ENCODE peak calls at places on chromosomes 3 and 15, in nine cellular contexts. One of them, this sample, is unnamed.

GRCh38 chr3:159102001-159102400 is 300.1 kb downstream of the MFSD1 start:
- DNase-seq in M059J: no peak
- DNase-seq in NCI-H748 treated with DMSO at 0.1 percent for 48 hours: no peak
- DNase-seq in T1000: no peak
- DNase-seq in A172: no peak
- DNase-seq in pons: no peak
- DNase-seq in neuronal stem cell: no peak
- DNase-seq in stimulated activated CD4-positive, alpha-beta T cell treated with anti-CD3 and anti-CD28 coated beads, Interleukin-2, amount 100 ng/mL, for 24 hours: no peak
- DNase-seq in EH: no peak
- DNase-seq in this sample: no peak

GRCh38 chr15:68710536-68710935 is 110.2 kb downstream of the ANP32A start:
- DNase-seq in M059J: no peak
- DNase-seq in NCI-H748 treated with DMSO at 0.1 percent for 48 hours: no peak
- DNase-seq in T1000: no peak
- DNase-seq in A172: no peak
- DNase-seq in pons: no peak
- DNase-seq in neuronal stem cell: no peak
- DNase-seq in stimulated activated CD4-positive, alpha-beta T cell treated with anti-CD3 and anti-CD28 coated beads, Interleukin-2, amount 100 ng/mL, for 24 hours: no peak
- DNase-seq in EH: no peak
- DNase-seq in this sample: no peak

GRCh38 chr3:57100046-57100695 is 39.7 kb downstream of the SPATA12 start:
- DNase-seq in M059J: peak
- DNase-seq in NCI-H748 treated with DMSO at 0.1 percent for 48 hours: peak
- DNase-seq in T1000: peak
- DNase-seq in A172: peak
- DNase-seq in pons: peak
- DNase-seq in neuronal stem cell: peak
- DNase-seq in stimulated activated CD4-positive, alpha-beta T cell treated with anti-CD3 and anti-CD28 coated beads, Interleukin-2, amount 100 ng/mL, for 24 hours: peak
- DNase-seq in EH: peak
- DNase-seq in this sample: peak

GRCh38 chr3:12158387-12159226 is at the start of gene TIMP4:
- DNase-seq in M059J: peak
- DNase-seq in NCI-H748 treated with DMSO at 0.1 percent for 48 hours: no peak
- DNase-seq in T1000: no peak
- DNase-seq in A172: peak
- DNase-seq in pons: no peak
- DNase-seq in neuronal stem cell: peak
- DNase-seq in stimulated activated CD4-positive, alpha-beta T cell treated with anti-CD3 and anti-CD28 coated beads, Interleukin-2, amount 100 ng/mL, for 24 hours: no peak
- DNase-seq in EH: peak
- DNase-seq in this sample: peak

GRCh38 chr3:2354702-2355101 is 256.0 kb downstream of the CNTN4 start:
- DNase-seq in M059J: peak
- DNase-seq in NCI-H748 treated with DMSO at 0.1 percent for 48 hours: no peak
- DNase-seq in T1000: peak
- DNase-seq in A172: no peak
- DNase-seq in pons: no peak
- DNase-seq in neuronal stem cell: peak
- DNase-seq in stimulated activated CD4-positive, alpha-beta T cell treated with anti-CD3 and anti-CD28 coated beads, Interleukin-2, amount 100 ng/mL, for 24 hours: no peak
- DNase-seq in EH: no peak
- DNase-seq in this sample: peak

GRCh38 chr15:82165948-82166376 is 96.6 kb downstream of the EFL1 start:
- DNase-seq in M059J: no peak
- DNase-seq in NCI-H748 treated with DMSO at 0.1 percent for 48 hours: no peak
- DNase-seq in T1000: no peak
- DNase-seq in A172: no peak
- DNase-seq in pons: no peak
- DNase-seq in neuronal stem cell: no peak
- DNase-seq in stimulated activated CD4-positive, alpha-beta T cell treated with anti-CD3 and anti-CD28 coated beads, Interleukin-2, amount 100 ng/mL, for 24 hours: no peak
- DNase-seq in EH: peak
- DNase-seq in this sample: no peak

GRCh38 chr3:54353547-54354339 is 231.4 kb downstream of the CACNA2D3 start:
- DNase-seq in M059J: peak
- DNase-seq in NCI-H748 treated with DMSO at 0.1 percent for 48 hours: peak
- DNase-seq in T1000: no peak
- DNase-seq in A172: peak
- DNase-seq in pons: no peak
- DNase-seq in neuronal stem cell: no peak
- DNase-seq in stimulated activated CD4-positive, alpha-beta T cell treated with anti-CD3 and anti-CD28 coated beads, Interleukin-2, amount 100 ng/mL, for 24 hours: no peak
- DNase-seq in EH: peak
- DNase-seq in this sample: no peak

GRCh38 chr3:60919296-60919695 is 332.0 kb downstream of the FHIT start:
- DNase-seq in M059J: no peak
- DNase-seq in NCI-H748 treated with DMSO at 0.1 percent for 48 hours: no peak
- DNase-seq in T1000: no peak
- DNase-seq in A172: no peak
- DNase-seq in pons: no peak
- DNase-seq in neuronal stem cell: no peak
- DNase-seq in stimulated activated CD4-positive, alpha-beta T cell treated with anti-CD3 and anti-CD28 coated beads, Interleukin-2, amount 100 ng/mL, for 24 hours: no peak
- DNase-seq in EH: no peak
- DNase-seq in this sample: no peak

GRCh38 chr15:29106551-29107290 is 162.9 kb downstream of the NSMCE3 start:
- DNase-seq in M059J: no peak
- DNase-seq in NCI-H748 treated with DMSO at 0.1 percent for 48 hours: no peak
- DNase-seq in T1000: no peak
- DNase-seq in A172: no peak
- DNase-seq in pons: no peak
- DNase-seq in neuronal stem cell: no peak
- DNase-seq in stimulated activated CD4-positive, alpha-beta T cell treated with anti-CD3 and anti-CD28 coated beads, Interleukin-2, amount 100 ng/mL, for 24 hours: no peak
- DNase-seq in EH: no peak
- DNase-seq in this sample: no peak

GRCh38 chr15:100572362-100572983 is 29.5 kb downstream of the LINS1 start:
- DNase-seq in M059J: no peak
- DNase-seq in NCI-H748 treated with DMSO at 0.1 percent for 48 hours: no peak
- DNase-seq in T1000: no peak
- DNase-seq in A172: no peak
- DNase-seq in pons: peak
- DNase-seq in neuronal stem cell: no peak
- DNase-seq in stimulated activated CD4-positive, alpha-beta T cell treated with anti-CD3 and anti-CD28 coated beads, Interleukin-2, amount 100 ng/mL, for 24 hours: no peak
- DNase-seq in EH: peak
- DNase-seq in this sample: peak

GRCh38 chr15:72491768-72492167 is 17.6 kb downstream of the ARIH1 start:
- DNase-seq in M059J: peak
- DNase-seq in NCI-H748 treated with DMSO at 0.1 percent for 48 hours: no peak
- DNase-seq in T1000: no peak
- DNase-seq in A172: peak
- DNase-seq in pons: no peak
- DNase-seq in neuronal stem cell: no peak
- DNase-seq in stimulated activated CD4-positive, alpha-beta T cell treated with anti-CD3 and anti-CD28 coated beads, Interleukin-2, amount 100 ng/mL, for 24 hours: no peak
- DNase-seq in EH: peak
- DNase-seq in this sample: peak

GRCh38 chr3:53154731-53155320 is 6.2 kb upstream of the PRKCD start:
- DNase-seq in M059J: peak
- DNase-seq in NCI-H748 treated with DMSO at 0.1 percent for 48 hours: no peak
- DNase-seq in T1000: peak
- DNase-seq in A172: no peak
- DNase-seq in pons: no peak
- DNase-seq in neuronal stem cell: no peak
- DNase-seq in stimulated activated CD4-positive, alpha-beta T cell treated with anti-CD3 and anti-CD28 coated beads, Interleukin-2, amount 100 ng/mL, for 24 hours: no peak
- DNase-seq in EH: no peak
- DNase-seq in this sample: peak

GRCh38 chr15:92907229-92907628 is 7.1 kb downstream of the CHD2 start:
- DNase-seq in M059J: peak
- DNase-seq in NCI-H748 treated with DMSO at 0.1 percent for 48 hours: no peak
- DNase-seq in T1000: no peak
- DNase-seq in A172: peak
- DNase-seq in pons: peak
- DNase-seq in neuronal stem cell: no peak
- DNase-seq in stimulated activated CD4-positive, alpha-beta T cell treated with anti-CD3 and anti-CD28 coated beads, Interleukin-2, amount 100 ng/mL, for 24 hours: no peak
- DNase-seq in EH: peak
- DNase-seq in this sample: peak

GRCh38 chr3:25566358-25566920 is 98.3 kb downstream of the TOP2B start:
- DNase-seq in M059J: no peak
- DNase-seq in NCI-H748 treated with DMSO at 0.1 percent for 48 hours: no peak
- DNase-seq in T1000: no peak
- DNase-seq in A172: no peak
- DNase-seq in pons: no peak
- DNase-seq in neuronal stem cell: no peak
- DNase-seq in stimulated activated CD4-positive, alpha-beta T cell treated with anti-CD3 and anti-CD28 coated beads, Interleukin-2, amount 100 ng/mL, for 24 hours: no peak
- DNase-seq in EH: no peak
- DNase-seq in this sample: no peak

GRCh38 chr3:36197176-36197575 is 183.1 kb upstream of the STAC start:
- DNase-seq in M059J: no peak
- DNase-seq in NCI-H748 treated with DMSO at 0.1 percent for 48 hours: no peak
- DNase-seq in T1000: no peak
- DNase-seq in A172: no peak
- DNase-seq in pons: no peak
- DNase-seq in neuronal stem cell: no peak
- DNase-seq in stimulated activated CD4-positive, alpha-beta T cell treated with anti-CD3 and anti-CD28 coated beads, Interleukin-2, amount 100 ng/mL, for 24 hours: no peak
- DNase-seq in EH: no peak
- DNase-seq in this sample: no peak

GRCh38 chr3:89107461-89108035 is at the start of gene EPHA3:
- DNase-seq in M059J: peak
- DNase-seq in NCI-H748 treated with DMSO at 0.1 percent for 48 hours: peak
- DNase-seq in T1000: peak
- DNase-seq in A172: peak
- DNase-seq in pons: peak
- DNase-seq in neuronal stem cell: peak
- DNase-seq in stimulated activated CD4-positive, alpha-beta T cell treated with anti-CD3 and anti-CD28 coated beads, Interleukin-2, amount 100 ng/mL, for 24 hours: peak
- DNase-seq in EH: peak
- DNase-seq in this sample: peak

GRCh38 chr15:93219859-93220258 is 130.8 kb upstream of the RGMA start:
- DNase-seq in M059J: no peak
- DNase-seq in NCI-H748 treated with DMSO at 0.1 percent for 48 hours: no peak
- DNase-seq in T1000: no peak
- DNase-seq in A172: no peak
- DNase-seq in pons: no peak
- DNase-seq in neuronal stem cell: no peak
- DNase-seq in stimulated activated CD4-positive, alpha-beta T cell treated with anti-CD3 and anti-CD28 coated beads, Interleukin-2, amount 100 ng/mL, for 24 hours: no peak
- DNase-seq in EH: no peak
- DNase-seq in this sample: no peak

GRCh38 chr3:14460342-14461005 is 58.1 kb downstream of the SLC6A6 start:
- DNase-seq in M059J: peak
- DNase-seq in NCI-H748 treated with DMSO at 0.1 percent for 48 hours: no peak
- DNase-seq in T1000: no peak
- DNase-seq in A172: peak
- DNase-seq in pons: peak
- DNase-seq in neuronal stem cell: no peak
- DNase-seq in stimulated activated CD4-positive, alpha-beta T cell treated with anti-CD3 and anti-CD28 coated beads, Interleukin-2, amount 100 ng/mL, for 24 hours: no peak
- DNase-seq in EH: peak
- DNase-seq in this sample: peak

GRCh38 chr3:126355251-126355650 is 2.0 kb downstream of the KLF15 start:
- DNase-seq in M059J: no peak
- DNase-seq in NCI-H748 treated with DMSO at 0.1 percent for 48 hours: no peak
- DNase-seq in T1000: no peak
- DNase-seq in A172: no peak
- DNase-seq in pons: no peak
- DNase-seq in neuronal stem cell: no peak
- DNase-seq in stimulated activated CD4-positive, alpha-beta T cell treated with anti-CD3 and anti-CD28 coated beads, Interleukin-2, amount 100 ng/mL, for 24 hours: no peak
- DNase-seq in EH: no peak
- DNase-seq in this sample: no peak

GRCh38 chr3:71245052-71245488 is 338.5 kb downstream of the FOXP1 start:
- DNase-seq in M059J: no peak
- DNase-seq in NCI-H748 treated with DMSO at 0.1 percent for 48 hours: no peak
- DNase-seq in T1000: no peak
- DNase-seq in A172: no peak
- DNase-seq in pons: no peak
- DNase-seq in neuronal stem cell: no peak
- DNase-seq in stimulated activated CD4-positive, alpha-beta T cell treated with anti-CD3 and anti-CD28 coated beads, Interleukin-2, amount 100 ng/mL, for 24 hours: no peak
- DNase-seq in EH: peak
- DNase-seq in this sample: peak

GRCh38 chr3:44415421-44415820 is 62.0 kb downstream of the ZNF445 start:
- DNase-seq in M059J: no peak
- DNase-seq in NCI-H748 treated with DMSO at 0.1 percent for 48 hours: no peak
- DNase-seq in T1000: no peak
- DNase-seq in A172: no peak
- DNase-seq in pons: no peak
- DNase-seq in neuronal stem cell: no peak
- DNase-seq in stimulated activated CD4-positive, alpha-beta T cell treated with anti-CD3 and anti-CD28 coated beads, Interleukin-2, amount 100 ng/mL, for 24 hours: no peak
- DNase-seq in EH: no peak
- DNase-seq in this sample: no peak

GRCh38 chr3:93994056-93994455 is 14.1 kb downstream of the ARL13B start:
- DNase-seq in M059J: peak
- DNase-seq in NCI-H748 treated with DMSO at 0.1 percent for 48 hours: no peak
- DNase-seq in T1000: no peak
- DNase-seq in A172: no peak
- DNase-seq in pons: no peak
- DNase-seq in neuronal stem cell: no peak
- DNase-seq in stimulated activated CD4-positive, alpha-beta T cell treated with anti-CD3 and anti-CD28 coated beads, Interleukin-2, amount 100 ng/mL, for 24 hours: no peak
- DNase-seq in EH: no peak
- DNase-seq in this sample: no peak

GRCh38 chr3:90033242-90033641 is 925.8 kb downstream of the EPHA3 start:
- DNase-seq in M059J: no peak
- DNase-seq in NCI-H748 treated with DMSO at 0.1 percent for 48 hours: peak
- DNase-seq in T1000: no peak
- DNase-seq in A172: no peak
- DNase-seq in pons: no peak
- DNase-seq in neuronal stem cell: no peak
- DNase-seq in stimulated activated CD4-positive, alpha-beta T cell treated with anti-CD3 and anti-CD28 coated beads, Interleukin-2, amount 100 ng/mL, for 24 hours: no peak
- DNase-seq in EH: no peak
- DNase-seq in this sample: no peak

GRCh38 chr15:83983634-83984458 is 251.7 kb upstream of the GOLGA6L4 start:
- DNase-seq in M059J: no peak
- DNase-seq in NCI-H748 treated with DMSO at 0.1 percent for 48 hours: no peak
- DNase-seq in T1000: no peak
- DNase-seq in A172: no peak
- DNase-seq in pons: no peak
- DNase-seq in neuronal stem cell: no peak
- DNase-seq in stimulated activated CD4-positive, alpha-beta T cell treated with anti-CD3 and anti-CD28 coated beads, Interleukin-2, amount 100 ng/mL, for 24 hours: no peak
- DNase-seq in EH: no peak
- DNase-seq in this sample: no peak

This sample was measured in renal cortical epithelial cell.